ENCODE peak calls at places on chromosomes 16 and 17, in seven cellular contexts. D is skeletal muscle cell; E is T-helper 1 cell; U is AML-193; Z is fibroblast of the aortic adventitia; I is activated CD4-positive, alpha-beta memory T cell treated with anti-CD3 and anti-CD28 coated beads, Interleukin-2, amount 10 ng/mL, durations not matched to agents 7 days and 5 days; M is HT-29. W is an unnamed sample.

GRCh38 chr16:381788-382717 is at the start of gene PGAP6:
- DNase-seq in Z (peak; percentile 28), M (peak; percentile 43), U (peak; percentile 33), D (no peak), I (peak; percentile 76), E (peak; percentile 61), W (peak; percentile 75)

GRCh38 chr17:6473128-6473767 is 29.0 kb downstream of the PIMREG start:
- DNase-seq in Z (peak; percentile 75), U (peak; percentile 1), I (peak; percentile 69), D (no peak), E (no peak), M (peak; percentile 83), W (peak; percentile 76)

GRCh38 chr17:17672453-17673368 is 8.5 kb upstream of the RAI1 start:
- DNase-seq in D (no peak), M (no peak), U (peak; percentile 80), I (no peak), Z (no peak), E (no peak), W (no peak)

GRCh38 chr16:726438-727290 is at the start of the genes CCDC78 and HAGHL:
- DNase-seq in I (peak; percentile 65), E (peak; percentile 48), D (no peak), Z (no peak), M (peak; percentile 65), U (peak; percentile 38), W (peak; percentile 52)

GRCh38 chr17:35089846-35090193 is 26.3 kb upstream of the RFFL start:
- DNase-seq in U (peak; percentile 75), Z (no peak), D (no peak), I (peak; percentile 51), M (no peak), E (peak; percentile 11), W (peak; percentile 49)

GRCh38 chr16:67718668-67719047 is 458 bp downstream of the GFOD2 start:
- DNase-seq in D (no peak), I (peak; percentile 26), Z (no peak), U (no peak), M (peak; percentile 30), E (no peak), W (no peak)

GRCh38 chr16:585351-585750 is 4.5 kb upstream of the RAB40C start:
- DNase-seq in D (no peak), U (no peak), M (peak; percentile 72), Z (no peak), I (no peak), E (no peak), W (no peak)

GRCh38 chr17:81393684-81394376 is 1.4 kb upstream of the BAHCC1 start:
- DNase-seq in U (peak; percentile 73), M (peak; percentile 100), Z (peak; percentile 100), D (peak; percentile 98), E (no peak), I (peak; percentile 76), W (peak; percentile 100)

GRCh38 chr16:67555795-67556212 is 6.5 kb upstream of the CTCF start:
- DNase-seq in M (peak; percentile 44), D (no peak), U (peak; percentile 65), E (no peak), I (no peak), Z (peak; percentile 40), W (peak; percentile 20)

GRCh38 chr17:49403514-49404289 is 11.0 kb downstream of the PHB1 start:
- DNase-seq in Z (no peak), E (no peak), M (no peak), I (no peak), D (no peak), U (no peak), W (no peak)

GRCh38 chr16:80569440-80570105 is 28.8 kb downstream of the DYNLRB2 start:
- DNase-seq in U (no peak), E (no peak), M (no peak), D (peak; percentile 39), Z (peak; percentile 83), I (peak; percentile 82), W (peak; percentile 15)

GRCh38 chr17:38559025-38559879 is 46.5 kb downstream of the SRCIN1 start:
- DNase-seq in I (peak; percentile 85), U (peak; percentile 53), D (peak; percentile 25), M (peak; percentile 99), Z (peak; percentile 38), E (peak; percentile 81), W (peak; percentile 94)